ENCODE peak calls at places on chromosome 19, in six cellular contexts. I is HFF-Myc, P is AML-193, B is NCI-H510A, J is adrenal gland, W is epithelial cell of proximal tubule. X is an unnamed sample.

GRCh38 chr19:18495204-18495911 is 26.5 kb downstream of the ELL start:
- DNase-seq in P (no peak), J (no peak), W (no peak), I (no peak), B (no peak), X (no peak)

GRCh38 chr19:47691090-47691489 is 22.1 kb upstream of the EHD2 start:
- DNase-seq in I (no peak), B (no peak), J (no peak), P (no peak), W (no peak), X (no peak)

GRCh38 chr19:39428309-39429112 is 7.2 kb downstream of the RPS16 start:
- DNase-seq in I (no peak), P (no peak), J (no peak), W (no peak), B (no peak), X (no peak)

GRCh38 chr19:510606-511100 is 3.4 kb downstream of the TPGS1 start:
- DNase-seq in B (peak), W (no peak), J (peak), P (peak), I (peak), X (peak)

GRCh38 chr19:3057275-3057714 is 5.0 kb downstream of the TLE5 start:
- DNase-seq in W (no peak), J (peak), I (no peak), P (no peak), B (peak), X (no peak)

GRCh38 chr19:16033721-16034120 is 42.6 kb upstream of the TPM4 start:
- DNase-seq in I (no peak), J (no peak), B (no peak), P (no peak), W (no peak), X (no peak)

GRCh38 chr19:20662421-20663105 is 1.2 kb upstream of the ZNF626 start:
- DNase-seq in W (no peak), P (no peak), I (no peak), J (no peak), B (no peak), X (no peak)

GRCh38 chr19:36528921-36529518 is 949 bp upstream of the ZNF260 start:
- DNase-seq in B (no peak), P (no peak), J (peak), I (no peak), W (no peak), X (peak)

GRCh38 chr19:37594982-37595382 is 306 bp downstream of the ZNF540 start:
- DNase-seq in B (no peak), P (peak), J (peak), I (peak), W (peak), X (peak)

GRCh38 chr19:51060973-51061372 is 3.9 kb downstream of the KLK13 start:
- DNase-seq in W (no peak), P (no peak), I (no peak), J (no peak), B (no peak), X (no peak)

GRCh38 chr19:9309974-9310446 is 372 bp upstream of the ZNF699 start:
- DNase-seq in I (no peak), P (peak), W (no peak), B (peak), J (peak), X (peak)

GRCh38 chr19:20186163-20186562 is 19.1 kb downstream of the ZNF486 start:
- DNase-seq in I (no peak), W (no peak), J (no peak), B (no peak), P (no peak), X (no peak)

GRCh38 chr19:23957660-23958281 is 43.1 kb downstream of the ZNF726 start:
- DNase-seq in J (no peak), B (peak), W (peak), I (peak), P (no peak), X (no peak)

GRCh38 chr19:15616183-15616582 is 1.2 kb downstream of the CYP4F8 start:
- DNase-seq in I (no peak), P (no peak), B (no peak), J (no peak), W (no peak), X (no peak)

GRCh38 chr19:1074512-1075283 is 7.7 kb downstream of the ARHGAP45 start:
- DNase-seq in I (no peak), P (peak), B (peak), W (no peak), J (peak), X (peak)

GRCh38 chr19:10389863-10390262 is 9.5 kb upstream of the TYK2 start:
- DNase-seq in W (no peak), B (no peak), J (no peak), I (no peak), P (no peak), X (peak)

GRCh38 chr19:43779147-43779819 is 1.5 kb downstream of the KCNN4 start:
- DNase-seq in J (no peak), I (no peak), B (no peak), W (no peak), P (peak), X (no peak)

GRCh38 chr19:15532779-15533521 is 24.6 kb downstream of the CYP4F22 start:
- DNase-seq in J (no peak), W (no peak), P (peak), B (no peak), I (no peak), X (peak)

X was measured in stimulated activated naive CD8-positive, alpha-beta T cell treated with anti-CD3 and anti-CD28 coated beads, Interleukin-15, Interleukin-2, amounts not matched to agents 100 U/mL and 50 U/mL, for 24 hours.